ENCODE peak calls at places on chromosomes 3 and 15, in four cellular contexts. One of them, this sample, is unnamed.

GRCh38 chr3:44359146-44359751 is 20.7 kb downstream of the TCAIM start:
- DNase-seq in GM12878: no peak
- DNase-seq in HepG2: peak
- DNase-seq in K562: no peak
- DNase-seq in this sample: no peak

GRCh38 chr15:43942157-43942556 is 115.4 kb downstream of the WDR76 start:
- DNase-seq in GM12878: no peak
- DNase-seq in HepG2: no peak
- DNase-seq in K562: no peak
- DNase-seq in this sample: no peak

GRCh38 chr3:179179256-179179655 is 31.1 kb downstream of the PIK3CA start:
- DNase-seq in GM12878: no peak
- DNase-seq in HepG2: no peak
- DNase-seq in K562: no peak
- DNase-seq in this sample: no peak

GRCh38 chr3:39279745-39280517 is at the start of gene CX3CR1:
- DNase-seq in GM12878: no peak
- DNase-seq in HepG2: no peak
- DNase-seq in K562: no peak
- DNase-seq in this sample: peak

GRCh38 chr15:70197945-70198361 is 100.2 kb upstream of the TLE3 start:
- DNase-seq in GM12878: no peak
- DNase-seq in HepG2: peak
- DNase-seq in K562: no peak
- DNase-seq in this sample: peak

GRCh38 chr3:134600685-134601502 is 49.9 kb downstream of the KY start:
- DNase-seq in GM12878: no peak
- DNase-seq in HepG2: peak
- DNase-seq in K562: peak
- DNase-seq in this sample: peak

GRCh38 chr3:170506556-170506955 is 79.3 kb downstream of the SLC7A14 start:
- DNase-seq in GM12878: no peak
- DNase-seq in HepG2: peak
- DNase-seq in K562: no peak
- DNase-seq in this sample: no peak

GRCh38 chr15:85581495-85581894 is 201.1 kb downstream of the AKAP13 start:
- DNase-seq in GM12878: no peak
- DNase-seq in HepG2: no peak
- DNase-seq in K562: no peak
- DNase-seq in this sample: no peak

GRCh38 chr3:181316481-181316880 is 326.9 kb upstream of the DNAJC19 start:
- DNase-seq in GM12878: no peak
- DNase-seq in HepG2: no peak
- DNase-seq in K562: no peak
- DNase-seq in this sample: peak

GRCh38 chr15:91183630-91184029 is 83.6 kb downstream of the SV2B start:
- DNase-seq in GM12878: no peak
- DNase-seq in HepG2: no peak
- DNase-seq in K562: no peak
- DNase-seq in this sample: no peak

GRCh38 chr3:23928525-23928924 is 11.6 kb downstream of the RPL15 start:
- DNase-seq in GM12878: no peak
- DNase-seq in HepG2: no peak
- DNase-seq in K562: no peak
- DNase-seq in this sample: no peak

GRCh38 chr15:63870043-63870394 is 36.3 kb upstream of the HERC1 start:
- DNase-seq in GM12878: no peak
- DNase-seq in HepG2: no peak
- DNase-seq in K562: no peak
- DNase-seq in this sample: peak

GRCh38 chr3:11240496-11240895 is 31.7 kb upstream of the ATG7 start:
- DNase-seq in GM12878: no peak
- DNase-seq in HepG2: no peak
- DNase-seq in K562: no peak
- DNase-seq in this sample: no peak

GRCh38 chr15:98873441-98874218 is 134.0 kb downstream of the PGPEP1L start:
- DNase-seq in GM12878: no peak
- DNase-seq in HepG2: no peak
- DNase-seq in K562: no peak
- DNase-seq in this sample: peak

GRCh38 chr3:10557783-10558373 is 52.5 kb upstream of the ATP2B2 start:
- DNase-seq in GM12878: no peak
- DNase-seq in HepG2: no peak
- DNase-seq in K562: no peak
- DNase-seq in this sample: peak

GRCh38 chr15:41258706-41259471 is 27.8 kb downstream of the CHP1 start:
- DNase-seq in GM12878: peak
- DNase-seq in HepG2: peak
- DNase-seq in K562: peak
- DNase-seq in this sample: peak

GRCh38 chr3:72683068-72683467 is 165.2 kb downstream of the SHQ1 start:
- DNase-seq in GM12878: peak
- DNase-seq in HepG2: no peak
- DNase-seq in K562: no peak
- DNase-seq in this sample: no peak

GRCh38 chr15:83998486-83998885 is 237.1 kb upstream of the GOLGA6L4 start:
- DNase-seq in GM12878: no peak
- DNase-seq in HepG2: no peak
- DNase-seq in K562: no peak
- DNase-seq in this sample: no peak

GRCh38 chr3:151924753-151925152 is 51.3 kb downstream of the SUCNR1 start:
- DNase-seq in GM12878: no peak
- DNase-seq in HepG2: no peak
- DNase-seq in K562: no peak
- DNase-seq in this sample: no peak

GRCh38 chr3:106750092-106750491 is 627.1 kb upstream of the CCDC54 start:
- DNase-seq in GM12878: no peak
- DNase-seq in HepG2: no peak
- DNase-seq in K562: no peak
- DNase-seq in this sample: no peak

GRCh38 chr15:87528873-87529272 is 727.7 kb downstream of the NTRK3 start:
- DNase-seq in GM12878: no peak
- DNase-seq in HepG2: no peak
- DNase-seq in K562: no peak
- DNase-seq in this sample: no peak

GRCh38 chr3:34070831-34071230 is 272.4 kb downstream of the PDCD6IP start:
- DNase-seq in GM12878: no peak
- DNase-seq in HepG2: no peak
- DNase-seq in K562: no peak
- DNase-seq in this sample: no peak

GRCh38 chr3:135020181-135020580 is 225.1 kb downstream of the EPHB1 start:
- DNase-seq in GM12878: no peak
- DNase-seq in HepG2: no peak
- DNase-seq in K562: no peak
- DNase-seq in this sample: peak

DNA sequence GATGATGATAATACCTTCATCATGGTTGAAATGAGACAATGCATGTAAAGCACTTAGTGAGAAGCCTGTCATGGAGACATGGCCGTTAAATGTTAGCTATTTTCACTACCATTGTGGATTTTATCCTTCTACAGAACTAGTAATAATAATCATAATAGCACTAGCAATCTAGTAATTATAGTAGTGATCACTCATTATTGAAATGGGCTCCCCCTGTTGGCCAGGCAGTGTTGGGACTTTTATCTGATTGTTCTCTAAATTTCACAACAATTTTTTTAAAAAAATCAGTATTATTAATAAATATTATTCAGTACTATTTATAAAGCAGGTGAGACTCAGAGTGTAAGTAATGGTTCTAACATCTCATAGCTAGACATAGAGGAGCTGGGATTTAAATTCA is 396.3 kb downstream of the IL5RA start:
- DNase-seq in GM12878: no peak
- DNase-seq in HepG2: no peak
- DNase-seq in K562: no peak
- DNase-seq in this sample: no peak
- TF ChIP-seq CTCF in GM12878: peak
- TF ChIP-seq CTCF in HepG2: no peak
- TF ChIP-seq CTCF in K562: peak
- TF ChIP-seq CTCF in this sample: peak

GRCh38 chr15:60534546-60534945 is 55.6 kb upstream of the ICE2 start:
- DNase-seq in GM12878: no peak
- DNase-seq in HepG2: no peak
- DNase-seq in K562: no peak
- DNase-seq in this sample: no peak

GRCh38 chr15:60536951-60537350 is 58.0 kb upstream of the ICE2 start:
- DNase-seq in GM12878: no peak
- DNase-seq in HepG2: no peak
- DNase-seq in K562: no peak
- DNase-seq in this sample: no peak

GRCh38 chr15:60536314-60536713 is 57.4 kb upstream of the ICE2 start:
- DNase-seq in GM12878: no peak
- DNase-seq in HepG2: no peak
- DNase-seq in K562: no peak
- DNase-seq in this sample: peak

GRCh38 chr15:60535265-60535664 is 56.3 kb upstream of the ICE2 start:
- DNase-seq in GM12878: no peak
- DNase-seq in HepG2: no peak
- DNase-seq in K562: no peak
- DNase-seq in this sample: no peak

GRCh38 chr15:60535743-60536142 is 56.8 kb upstream of the ICE2 start:
- DNase-seq in GM12878: no peak
- DNase-seq in HepG2: no peak
- DNase-seq in K562: no peak
- DNase-seq in this sample: no peak
- TF ChIP-seq MYC in GM12878: no peak
- TF ChIP-seq MYC in HepG2: no peak
- TF ChIP-seq MYC in K562: no peak
- TF ChIP-seq MYC in this sample: no peak

DNA sequence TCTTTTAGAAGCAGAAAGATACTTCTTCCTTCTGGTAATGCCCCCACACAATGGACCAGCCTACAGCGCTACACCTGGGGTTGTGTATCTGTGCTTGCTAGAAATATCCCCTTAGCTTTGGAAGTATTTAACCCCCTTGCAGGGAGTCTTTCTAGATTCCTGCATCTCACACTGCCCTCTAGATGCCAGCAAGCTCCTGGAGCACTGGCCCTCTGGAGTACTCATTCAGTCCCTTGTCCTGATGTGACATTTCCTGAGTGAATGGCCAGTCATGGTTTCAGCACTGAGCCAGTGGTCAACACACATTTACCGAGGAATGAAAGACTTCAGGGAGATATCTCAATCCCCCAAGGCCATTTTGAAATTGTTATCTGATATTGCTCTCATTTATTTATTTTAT is 30.5 kb upstream of the RBP2 start:
- DNase-seq in GM12878: no peak
- DNase-seq in HepG2: peak
- DNase-seq in K562: no peak
- DNase-seq in this sample: no peak
- TF ChIP-seq CTCF in GM12878: no peak
- TF ChIP-seq CTCF in HepG2: peak
- TF ChIP-seq CTCF in K562: peak
- TF ChIP-seq CTCF in this sample: no peak

GRCh38 chr3:71436337-71436736 is 147.2 kb downstream of the FOXP1 start:
- DNase-seq in GM12878: no peak
- DNase-seq in HepG2: no peak
- DNase-seq in K562: no peak
- DNase-seq in this sample: no peak
- TF ChIP-seq MYC in GM12878: no peak
- TF ChIP-seq MYC in HepG2: no peak
- TF ChIP-seq MYC in K562: no peak
- TF ChIP-seq MYC in this sample: no peak